ENCODE peak calls at places on chromosomes 7 and 10, in ten cellular contexts. One of them, this sample, is unnamed.

GRCh38 chr7:67937717-67938191 is 941.1 kb downstream of the TYW1 start:
- DNase-seq in amygdala: no peak
- DNase-seq in GM12865: no peak
- DNase-seq in mammary epithelial cell: peak
- DNase-seq in GM04503: peak
- DNase-seq in NCI-H1417 treated with DMSO at 0.1 percent for 48 hours: no peak
- DNase-seq in EL: no peak
- DNase-seq in stimulated activated CD4-positive, alpha-beta T cell treated with anti-CD3 and anti-CD28 coated beads, TNF-alpha, amount 100 ng/mL, for 48 hours: no peak
- DNase-seq in non-pigmented ciliary epithelial cell: peak
- DNase-seq in Kasumi-1: no peak
- DNase-seq in this sample: peak

GRCh38 chr7:150357277-150357676 is 11.3 kb upstream of the REPIN1 start:
- DNase-seq in amygdala: no peak
- DNase-seq in GM12865: peak
- DNase-seq in mammary epithelial cell: no peak
- DNase-seq in GM04503: no peak
- DNase-seq in NCI-H1417 treated with DMSO at 0.1 percent for 48 hours: no peak
- DNase-seq in EL: no peak
- DNase-seq in stimulated activated CD4-positive, alpha-beta T cell treated with anti-CD3 and anti-CD28 coated beads, TNF-alpha, amount 100 ng/mL, for 48 hours: peak
- DNase-seq in non-pigmented ciliary epithelial cell: no peak
- DNase-seq in Kasumi-1: peak
- DNase-seq in this sample: no peak

GRCh38 chr10:29064665-29065064 is 224.2 kb upstream of the LYZL1 start:
- DNase-seq in amygdala: no peak
- DNase-seq in GM12865: no peak
- DNase-seq in mammary epithelial cell: no peak
- DNase-seq in GM04503: no peak
- DNase-seq in NCI-H1417 treated with DMSO at 0.1 percent for 48 hours: no peak
- DNase-seq in EL: peak
- DNase-seq in stimulated activated CD4-positive, alpha-beta T cell treated with anti-CD3 and anti-CD28 coated beads, TNF-alpha, amount 100 ng/mL, for 48 hours: no peak
- DNase-seq in non-pigmented ciliary epithelial cell: no peak
- DNase-seq in Kasumi-1: no peak
- DNase-seq in this sample: peak

GRCh38 chr7:95046494-95047240 is 139.3 kb downstream of the PPP1R9A start:
- DNase-seq in amygdala: no peak
- DNase-seq in GM12865: no peak
- DNase-seq in mammary epithelial cell: no peak
- DNase-seq in GM04503: no peak
- DNase-seq in NCI-H1417 treated with DMSO at 0.1 percent for 48 hours: no peak
- DNase-seq in EL: no peak
- DNase-seq in stimulated activated CD4-positive, alpha-beta T cell treated with anti-CD3 and anti-CD28 coated beads, TNF-alpha, amount 100 ng/mL, for 48 hours: no peak
- DNase-seq in non-pigmented ciliary epithelial cell: no peak
- DNase-seq in Kasumi-1: no peak
- DNase-seq in this sample: no peak

GRCh38 chr10:113132651-113133088 is 182.6 kb downstream of the TCF7L2 start:
- DNase-seq in amygdala: no peak
- DNase-seq in GM12865: no peak
- DNase-seq in mammary epithelial cell: no peak
- DNase-seq in GM04503: peak
- DNase-seq in NCI-H1417 treated with DMSO at 0.1 percent for 48 hours: no peak
- DNase-seq in EL: no peak
- DNase-seq in stimulated activated CD4-positive, alpha-beta T cell treated with anti-CD3 and anti-CD28 coated beads, TNF-alpha, amount 100 ng/mL, for 48 hours: no peak
- DNase-seq in non-pigmented ciliary epithelial cell: no peak
- DNase-seq in Kasumi-1: no peak
- DNase-seq in this sample: no peak

GRCh38 chr10:42986618-42987017 is 90.3 kb upstream of the RET start:
- DNase-seq in amygdala: no peak
- DNase-seq in GM12865: no peak
- DNase-seq in mammary epithelial cell: no peak
- DNase-seq in GM04503: no peak
- DNase-seq in NCI-H1417 treated with DMSO at 0.1 percent for 48 hours: no peak
- DNase-seq in EL: no peak
- DNase-seq in stimulated activated CD4-positive, alpha-beta T cell treated with anti-CD3 and anti-CD28 coated beads, TNF-alpha, amount 100 ng/mL, for 48 hours: no peak
- DNase-seq in non-pigmented ciliary epithelial cell: no peak
- DNase-seq in Kasumi-1: peak
- DNase-seq in this sample: no peak

GRCh38 chr10:58919927-58920654 is 256.4 kb upstream of the PHYHIPL start:
- DNase-seq in amygdala: no peak
- DNase-seq in GM12865: peak
- DNase-seq in mammary epithelial cell: peak
- DNase-seq in GM04503: peak
- DNase-seq in NCI-H1417 treated with DMSO at 0.1 percent for 48 hours: peak
- DNase-seq in EL: peak
- DNase-seq in stimulated activated CD4-positive, alpha-beta T cell treated with anti-CD3 and anti-CD28 coated beads, TNF-alpha, amount 100 ng/mL, for 48 hours: no peak
- DNase-seq in non-pigmented ciliary epithelial cell: peak
- DNase-seq in Kasumi-1: no peak
- DNase-seq in this sample: peak

GRCh38 chr7:17233643-17234397 is 64.6 kb upstream of the AHR start:
- DNase-seq in amygdala: no peak
- DNase-seq in GM12865: peak
- DNase-seq in mammary epithelial cell: no peak
- DNase-seq in GM04503: no peak
- DNase-seq in NCI-H1417 treated with DMSO at 0.1 percent for 48 hours: no peak
- DNase-seq in EL: peak
- DNase-seq in stimulated activated CD4-positive, alpha-beta T cell treated with anti-CD3 and anti-CD28 coated beads, TNF-alpha, amount 100 ng/mL, for 48 hours: no peak
- DNase-seq in non-pigmented ciliary epithelial cell: no peak
- DNase-seq in Kasumi-1: peak
- DNase-seq in this sample: no peak

GRCh38 chr10:52652431-52653220 is 120.0 kb downstream of the MBL2 start:
- DNase-seq in amygdala: no peak
- DNase-seq in GM12865: no peak
- DNase-seq in mammary epithelial cell: no peak
- DNase-seq in GM04503: peak
- DNase-seq in NCI-H1417 treated with DMSO at 0.1 percent for 48 hours: peak
- DNase-seq in EL: no peak
- DNase-seq in stimulated activated CD4-positive, alpha-beta T cell treated with anti-CD3 and anti-CD28 coated beads, TNF-alpha, amount 100 ng/mL, for 48 hours: no peak
- DNase-seq in non-pigmented ciliary epithelial cell: no peak
- DNase-seq in Kasumi-1: no peak
- DNase-seq in this sample: no peak

GRCh38 chr7:479948-480499 is 39.6 kb downstream of the PDGFA start:
- DNase-seq in amygdala: no peak
- DNase-seq in GM12865: no peak
- DNase-seq in mammary epithelial cell: no peak
- DNase-seq in GM04503: no peak
- DNase-seq in NCI-H1417 treated with DMSO at 0.1 percent for 48 hours: no peak
- DNase-seq in EL: no peak
- DNase-seq in stimulated activated CD4-positive, alpha-beta T cell treated with anti-CD3 and anti-CD28 coated beads, TNF-alpha, amount 100 ng/mL, for 48 hours: no peak
- DNase-seq in non-pigmented ciliary epithelial cell: no peak
- DNase-seq in Kasumi-1: no peak
- DNase-seq in this sample: no peak

GRCh38 chr7:102463841-102464576 is 654 bp downstream of the ALKBH4 start:
- DNase-seq in amygdala: no peak
- DNase-seq in GM12865: no peak
- DNase-seq in mammary epithelial cell: no peak
- DNase-seq in GM04503: no peak
- DNase-seq in NCI-H1417 treated with DMSO at 0.1 percent for 48 hours: no peak
- DNase-seq in EL: peak
- DNase-seq in stimulated activated CD4-positive, alpha-beta T cell treated with anti-CD3 and anti-CD28 coated beads, TNF-alpha, amount 100 ng/mL, for 48 hours: no peak
- DNase-seq in non-pigmented ciliary epithelial cell: no peak
- DNase-seq in Kasumi-1: peak
- DNase-seq in this sample: no peak

GRCh38 chr7:133196872-133197612 is 55.8 kb upstream of the EXOC4 start:
- DNase-seq in amygdala: no peak
- DNase-seq in GM12865: no peak
- DNase-seq in mammary epithelial cell: no peak
- DNase-seq in GM04503: no peak
- DNase-seq in NCI-H1417 treated with DMSO at 0.1 percent for 48 hours: no peak
- DNase-seq in EL: no peak
- DNase-seq in stimulated activated CD4-positive, alpha-beta T cell treated with anti-CD3 and anti-CD28 coated beads, TNF-alpha, amount 100 ng/mL, for 48 hours: no peak
- DNase-seq in non-pigmented ciliary epithelial cell: no peak
- DNase-seq in Kasumi-1: no peak
- DNase-seq in this sample: no peak

GRCh38 chr7:91287685-91288084 is 23.5 kb downstream of the FZD1 start:
- DNase-seq in amygdala: no peak
- DNase-seq in GM12865: no peak
- DNase-seq in mammary epithelial cell: no peak
- DNase-seq in GM04503: no peak
- DNase-seq in NCI-H1417 treated with DMSO at 0.1 percent for 48 hours: no peak
- DNase-seq in EL: no peak
- DNase-seq in stimulated activated CD4-positive, alpha-beta T cell treated with anti-CD3 and anti-CD28 coated beads, TNF-alpha, amount 100 ng/mL, for 48 hours: no peak
- DNase-seq in non-pigmented ciliary epithelial cell: no peak
- DNase-seq in Kasumi-1: no peak
- DNase-seq in this sample: no peak

GRCh38 chr10:76786673-76787072 is 850.9 kb downstream of the KCNMA1 start:
- DNase-seq in amygdala: no peak
- DNase-seq in GM12865: no peak
- DNase-seq in mammary epithelial cell: no peak
- DNase-seq in GM04503: no peak
- DNase-seq in NCI-H1417 treated with DMSO at 0.1 percent for 48 hours: no peak
- DNase-seq in EL: peak
- DNase-seq in stimulated activated CD4-positive, alpha-beta T cell treated with anti-CD3 and anti-CD28 coated beads, TNF-alpha, amount 100 ng/mL, for 48 hours: no peak
- DNase-seq in non-pigmented ciliary epithelial cell: no peak
- DNase-seq in Kasumi-1: no peak
- DNase-seq in this sample: no peak

GRCh38 chr10:29621161-29621560 is 13.6 kb downstream of the SVIL start:
- DNase-seq in amygdala: no peak
- DNase-seq in GM12865: no peak
- DNase-seq in mammary epithelial cell: peak
- DNase-seq in GM04503: no peak
- DNase-seq in NCI-H1417 treated with DMSO at 0.1 percent for 48 hours: no peak
- DNase-seq in EL: peak
- DNase-seq in stimulated activated CD4-positive, alpha-beta T cell treated with anti-CD3 and anti-CD28 coated beads, TNF-alpha, amount 100 ng/mL, for 48 hours: no peak
- DNase-seq in non-pigmented ciliary epithelial cell: peak
- DNase-seq in Kasumi-1: no peak
- DNase-seq in this sample: peak

GRCh38 chr10:125104559-125104958 is 55.8 kb downstream of the CTBP2 start:
- DNase-seq in amygdala: no peak
- DNase-seq in GM12865: no peak
- DNase-seq in mammary epithelial cell: no peak
- DNase-seq in GM04503: no peak
- DNase-seq in NCI-H1417 treated with DMSO at 0.1 percent for 48 hours: no peak
- DNase-seq in EL: no peak
- DNase-seq in stimulated activated CD4-positive, alpha-beta T cell treated with anti-CD3 and anti-CD28 coated beads, TNF-alpha, amount 100 ng/mL, for 48 hours: no peak
- DNase-seq in non-pigmented ciliary epithelial cell: no peak
- DNase-seq in Kasumi-1: no peak
- DNase-seq in this sample: no peak

GRCh38 chr10:61987951-61988379 is 86.5 kb downstream of the ARID5B start:
- DNase-seq in amygdala: no peak
- DNase-seq in GM12865: peak
- DNase-seq in mammary epithelial cell: no peak
- DNase-seq in GM04503: no peak
- DNase-seq in NCI-H1417 treated with DMSO at 0.1 percent for 48 hours: no peak
- DNase-seq in EL: no peak
- DNase-seq in stimulated activated CD4-positive, alpha-beta T cell treated with anti-CD3 and anti-CD28 coated beads, TNF-alpha, amount 100 ng/mL, for 48 hours: peak
- DNase-seq in non-pigmented ciliary epithelial cell: no peak
- DNase-seq in Kasumi-1: no peak
- DNase-seq in this sample: no peak

GRCh38 chr10:84214612-84215235 is 10.6 kb downstream of the LRIT2 start:
- DNase-seq in amygdala: peak
- DNase-seq in GM12865: peak
- DNase-seq in mammary epithelial cell: peak
- DNase-seq in GM04503: no peak
- DNase-seq in NCI-H1417 treated with DMSO at 0.1 percent for 48 hours: no peak
- DNase-seq in EL: peak
- DNase-seq in stimulated activated CD4-positive, alpha-beta T cell treated with anti-CD3 and anti-CD28 coated beads, TNF-alpha, amount 100 ng/mL, for 48 hours: no peak
- DNase-seq in non-pigmented ciliary epithelial cell: no peak
- DNase-seq in Kasumi-1: peak
- DNase-seq in this sample: no peak

GRCh38 chr7:47347346-47347745 is 234.6 kb downstream of the TNS3 start:
- DNase-seq in amygdala: no peak
- DNase-seq in GM12865: no peak
- DNase-seq in mammary epithelial cell: no peak
- DNase-seq in GM04503: no peak
- DNase-seq in NCI-H1417 treated with DMSO at 0.1 percent for 48 hours: no peak
- DNase-seq in EL: no peak
- DNase-seq in stimulated activated CD4-positive, alpha-beta T cell treated with anti-CD3 and anti-CD28 coated beads, TNF-alpha, amount 100 ng/mL, for 48 hours: no peak
- DNase-seq in non-pigmented ciliary epithelial cell: no peak
- DNase-seq in Kasumi-1: no peak
- DNase-seq in this sample: no peak

GRCh38 chr7:135791543-135792120 is 43.0 kb upstream of the FAM180A start:
- DNase-seq in amygdala: no peak
- DNase-seq in GM12865: no peak
- DNase-seq in mammary epithelial cell: no peak
- DNase-seq in GM04503: no peak
- DNase-seq in NCI-H1417 treated with DMSO at 0.1 percent for 48 hours: no peak
- DNase-seq in EL: no peak
- DNase-seq in stimulated activated CD4-positive, alpha-beta T cell treated with anti-CD3 and anti-CD28 coated beads, TNF-alpha, amount 100 ng/mL, for 48 hours: no peak
- DNase-seq in non-pigmented ciliary epithelial cell: no peak
- DNase-seq in Kasumi-1: no peak
- DNase-seq in this sample: no peak

GRCh38 chr10:104127411-104127810 is 5.4 kb downstream of the SFR1 start:
- DNase-seq in amygdala: no peak
- DNase-seq in GM12865: peak
- DNase-seq in mammary epithelial cell: no peak
- DNase-seq in GM04503: no peak
- DNase-seq in NCI-H1417 treated with DMSO at 0.1 percent for 48 hours: no peak
- DNase-seq in EL: peak
- DNase-seq in stimulated activated CD4-positive, alpha-beta T cell treated with anti-CD3 and anti-CD28 coated beads, TNF-alpha, amount 100 ng/mL, for 48 hours: no peak
- DNase-seq in non-pigmented ciliary epithelial cell: no peak
- DNase-seq in Kasumi-1: peak
- DNase-seq in this sample: no peak

GRCh38 chr10:105691811-105692210 is 1050.7 kb downstream of the SORCS3 start:
- DNase-seq in amygdala: no peak
- DNase-seq in GM12865: peak
- DNase-seq in mammary epithelial cell: peak
- DNase-seq in GM04503: no peak
- DNase-seq in NCI-H1417 treated with DMSO at 0.1 percent for 48 hours: no peak
- DNase-seq in EL: peak
- DNase-seq in stimulated activated CD4-positive, alpha-beta T cell treated with anti-CD3 and anti-CD28 coated beads, TNF-alpha, amount 100 ng/mL, for 48 hours: no peak
- DNase-seq in non-pigmented ciliary epithelial cell: no peak
- DNase-seq in Kasumi-1: no peak
- DNase-seq in this sample: no peak

GRCh38 chr10:87961314-87961713 is 97.9 kb downstream of the PTEN start:
- DNase-seq in amygdala: no peak
- DNase-seq in GM12865: no peak
- DNase-seq in mammary epithelial cell: no peak
- DNase-seq in GM04503: peak
- DNase-seq in NCI-H1417 treated with DMSO at 0.1 percent for 48 hours: no peak
- DNase-seq in EL: peak
- DNase-seq in stimulated activated CD4-positive, alpha-beta T cell treated with anti-CD3 and anti-CD28 coated beads, TNF-alpha, amount 100 ng/mL, for 48 hours: no peak
- DNase-seq in non-pigmented ciliary epithelial cell: peak
- DNase-seq in Kasumi-1: no peak
- DNase-seq in this sample: peak

GRCh38 chr10:91467114-91467513 is 57.0 kb downstream of the HECTD2 start:
- DNase-seq in amygdala: no peak
- DNase-seq in GM12865: no peak
- DNase-seq in mammary epithelial cell: no peak
- DNase-seq in GM04503: no peak
- DNase-seq in NCI-H1417 treated with DMSO at 0.1 percent for 48 hours: no peak
- DNase-seq in EL: no peak
- DNase-seq in stimulated activated CD4-positive, alpha-beta T cell treated with anti-CD3 and anti-CD28 coated beads, TNF-alpha, amount 100 ng/mL, for 48 hours: no peak
- DNase-seq in non-pigmented ciliary epithelial cell: no peak
- DNase-seq in Kasumi-1: no peak
- DNase-seq in this sample: no peak

GRCh38 chr7:130940907-130941306 is 206.9 kb upstream of the KLF14 start:
- DNase-seq in amygdala: no peak
- DNase-seq in GM12865: no peak
- DNase-seq in mammary epithelial cell: no peak
- DNase-seq in GM04503: no peak
- DNase-seq in NCI-H1417 treated with DMSO at 0.1 percent for 48 hours: no peak
- DNase-seq in EL: no peak
- DNase-seq in stimulated activated CD4-positive, alpha-beta T cell treated with anti-CD3 and anti-CD28 coated beads, TNF-alpha, amount 100 ng/mL, for 48 hours: no peak
- DNase-seq in non-pigmented ciliary epithelial cell: no peak
- DNase-seq in Kasumi-1: no peak
- DNase-seq in this sample: no peak

GRCh38 chr7:140525741-140526140 is 46.4 kb upstream of the MKRN1 start:
- DNase-seq in amygdala: no peak
- DNase-seq in GM12865: no peak
- DNase-seq in mammary epithelial cell: peak
- DNase-seq in GM04503: no peak
- DNase-seq in NCI-H1417 treated with DMSO at 0.1 percent for 48 hours: no peak
- DNase-seq in EL: no peak
- DNase-seq in stimulated activated CD4-positive, alpha-beta T cell treated with anti-CD3 and anti-CD28 coated beads, TNF-alpha, amount 100 ng/mL, for 48 hours: peak
- DNase-seq in non-pigmented ciliary epithelial cell: no peak
- DNase-seq in Kasumi-1: no peak
- DNase-seq in this sample: no peak

GRCh38 chr10:1291178-1292090 is 235.2 kb downstream of the WDR37 start:
- DNase-seq in amygdala: no peak
- DNase-seq in GM12865: no peak
- DNase-seq in mammary epithelial cell: no peak
- DNase-seq in GM04503: no peak
- DNase-seq in NCI-H1417 treated with DMSO at 0.1 percent for 48 hours: no peak
- DNase-seq in EL: no peak
- DNase-seq in stimulated activated CD4-positive, alpha-beta T cell treated with anti-CD3 and anti-CD28 coated beads, TNF-alpha, amount 100 ng/mL, for 48 hours: no peak
- DNase-seq in non-pigmented ciliary epithelial cell: no peak
- DNase-seq in Kasumi-1: no peak
- DNase-seq in this sample: no peak

GRCh38 chr10:92590623-92591549 is 2.0 kb upstream of the KIF11 start:
- DNase-seq in amygdala: peak
- DNase-seq in GM12865: peak
- DNase-seq in mammary epithelial cell: no peak
- DNase-seq in GM04503: no peak
- DNase-seq in NCI-H1417 treated with DMSO at 0.1 percent for 48 hours: no peak
- DNase-seq in EL: peak
- DNase-seq in stimulated activated CD4-positive, alpha-beta T cell treated with anti-CD3 and anti-CD28 coated beads, TNF-alpha, amount 100 ng/mL, for 48 hours: no peak
- DNase-seq in non-pigmented ciliary epithelial cell: no peak
- DNase-seq in Kasumi-1: peak
- DNase-seq in this sample: no peak

This sample was measured in foreskin keratinocyte.